ENCODE peak calls at places on chromosomes 1 and 21, in eight cellular contexts. R, H, M, W, Y, J, G and L are unnamed samples.

GRCh38 chr21:37032877-37033471 is 26.5 kb downstream of the RIPPLY3 start:
- DNase-seq in R (no peak), H (peak; percentile 75), M (peak; percentile 67), W (no peak), Y (no peak), J (no peak), G (no peak), L (no peak)

GRCh38 chr1:151259351-151259750 is 4.8 kb downstream of the PSMD4 start:
- DNase-seq in R (no peak), H (no peak), M (no peak), W (no peak), Y (no peak), J (no peak), G (no peak), L (no peak)

GRCh38 chr21:30629173-30629572 is 5.8 kb upstream of the KRTAP20-2 start:
- DNase-seq in R (no peak), H (no peak), M (no peak), W (no peak), Y (no peak), J (no peak), G (no peak), L (no peak)

GRCh38 chr1:47638240-47638639 is 200.4 kb downstream of the FOXD2 start:
- DNase-seq in R (no peak), H (no peak), M (no peak), W (no peak), Y (no peak), J (no peak), G (no peak), L (no peak)

GRCh38 chr1:34870395-34870794 is 10.8 kb upstream of the SMIM12 start:
- DNase-seq in R (no peak), H (no peak), M (no peak), W (no peak), Y (no peak), J (no peak), G (no peak), L (no peak)

GRCh38 chr1:29282924-29283803 is 46.8 kb downstream of the PTPRU start:
- DNase-seq in R (no peak), H (peak; percentile 45), M (no peak), W (peak; percentile 99), Y (no peak), J (no peak), G (no peak), L (no peak)

GRCh38 chr1:52238887-52239707 is 97.2 kb downstream of the ZFYVE9 start:
- DNase-seq in R (no peak), H (peak; percentile 18), M (no peak), W (no peak), Y (no peak), J (no peak), G (no peak), L (no peak)

GRCh38 chr1:157966034-157966671 is 27.3 kb upstream of the KIRREL1 start:
- DNase-seq in R (no peak), H (peak; percentile 83), M (peak; percentile 89), W (peak; percentile 8), Y (no peak), J (no peak), G (no peak), L (no peak)

GRCh38 chr1:155043793-155044192 is 7.3 kb upstream of the ADAM15 start:
- DNase-seq in R (no peak), H (no peak), M (no peak), W (no peak), Y (no peak), J (no peak), G (no peak), L (no peak)

GRCh38 chr21:34558960-34559631 is 47.1 kb upstream of the KCNE1 start:
- DNase-seq in R (no peak), H (peak; percentile 31), M (peak; percentile 88), W (no peak), Y (no peak), J (no peak), G (no peak), L (no peak)

GRCh38 chr1:159429074-159429861 is 2.7 kb upstream of the OR10J4 start:
- DNase-seq in R (no peak), H (peak; percentile 94), M (peak; percentile 96), W (no peak), Y (no peak), J (no peak), G (no peak), L (no peak)

GRCh38 chr1:104921552-104921951 is 1171.9 kb downstream of the AMY1C start:
- DNase-seq in R (no peak), H (no peak), M (peak; percentile 16), W (no peak), Y (no peak), J (no peak), G (no peak), L (no peak)

GRCh38 chr1:14626869-14627607 is 28.6 kb downstream of the KAZN start:
- DNase-seq in R (no peak), H (no peak), M (no peak), W (peak; percentile 48), Y (no peak), J (no peak), G (peak; percentile 57), L (no peak)

GRCh38 chr1:224256642-224257041 is 73.3 kb downstream of the NVL start:
- DNase-seq in R (no peak), H (no peak), M (no peak), W (peak; percentile 78), Y (no peak), J (no peak), G (no peak), L (no peak)

GRCh38 chr1:218866507-218866906 is 307.2 kb upstream of the LYPLAL1 start:
- DNase-seq in R (no peak), H (no peak), M (no peak), W (no peak), Y (no peak), J (no peak), G (no peak), L (no peak)

GRCh38 chr1:151508721-151509292 is 2.4 kb upstream of the CGN start:
- DNase-seq in R (no peak), H (no peak), M (no peak), W (no peak), Y (peak; percentile 62), J (no peak), G (no peak), L (no peak)

GRCh38 chr1:246537887-246538286 is 28.2 kb downstream of the TFB2M start:
- DNase-seq in R (peak; percentile 44), H (no peak), M (no peak), W (no peak), Y (no peak), J (no peak), G (no peak), L (no peak)

GRCh38 chr1:209882286-209882685 is 54.5 kb downstream of the UTP25 start:
- DNase-seq in R (no peak), H (no peak), M (no peak), W (no peak), Y (no peak), J (no peak), G (no peak), L (no peak)

GRCh38 chr1:209880051-209880450 is 52.3 kb downstream of the UTP25 start:
- DNase-seq in R (no peak), H (no peak), M (no peak), W (no peak), Y (no peak), J (no peak), G (no peak), L (no peak)

GRCh38 chr1:209882942-209883340 is 55.1 kb upstream of the SYT14 start:
- DNase-seq in R (no peak), H (no peak), M (no peak), W (no peak), Y (no peak), J (no peak), G (no peak), L (no peak)

GRCh38 chr1:209879539-209879938 is 51.8 kb downstream of the UTP25 start:
- DNase-seq in R (no peak), H (peak; percentile 54), M (peak; percentile 56), W (no peak), Y (no peak), J (no peak), G (no peak), L (no peak)

GRCh38 chr1:209881271-209882018 is 53.7 kb downstream of the UTP25 start:
- DNase-seq in R (no peak), H (no peak), M (no peak), W (no peak), Y (no peak), J (no peak), G (no peak), L (no peak)
- TF ChIP-seq CTCF in R (no peak), H (no peak), M (no peak), W (no peak), Y (no peak), J (no peak), G (no peak), L (no peak)

GRCh38 chr1:208233978-208234377 is 10.2 kb downstream of the PLXNA2 start:
- DNase-seq in R (no peak), H (no peak), M (no peak), W (no peak), Y (no peak), J (no peak), G (no peak), L (no peak)

GRCh38 chr1:208235983-208236761 is 8.0 kb downstream of the PLXNA2 start:
- DNase-seq in R (no peak), H (peak; percentile 47), M (peak; percentile 76), W (no peak), Y (no peak), J (no peak), G (peak; percentile 58), L (no peak)

GRCh38 chr1:208237241-208237640 is 6.9 kb downstream of the PLXNA2 start:
- DNase-seq in R (no peak), H (no peak), M (no peak), W (no peak), Y (no peak), J (no peak), G (no peak), L (no peak)

GRCh38 chr1:208234721-208235120 is 9.5 kb downstream of the PLXNA2 start:
- DNase-seq in R (no peak), H (no peak), M (no peak), W (no peak), Y (no peak), J (no peak), G (no peak), L (no peak)

GRCh38 chr1:208235356-208235982 is 8.7 kb downstream of the PLXNA2 start:
- DNase-seq in R (no peak), H (no peak), M (no peak), W (no peak), Y (no peak), J (no peak), G (no peak), L (no peak)
- TF ChIP-seq CTCF in R (no peak), H (no peak), M (no peak), W (no peak), Y (no peak), J (no peak), G (no peak), L (no peak)

DNA sequence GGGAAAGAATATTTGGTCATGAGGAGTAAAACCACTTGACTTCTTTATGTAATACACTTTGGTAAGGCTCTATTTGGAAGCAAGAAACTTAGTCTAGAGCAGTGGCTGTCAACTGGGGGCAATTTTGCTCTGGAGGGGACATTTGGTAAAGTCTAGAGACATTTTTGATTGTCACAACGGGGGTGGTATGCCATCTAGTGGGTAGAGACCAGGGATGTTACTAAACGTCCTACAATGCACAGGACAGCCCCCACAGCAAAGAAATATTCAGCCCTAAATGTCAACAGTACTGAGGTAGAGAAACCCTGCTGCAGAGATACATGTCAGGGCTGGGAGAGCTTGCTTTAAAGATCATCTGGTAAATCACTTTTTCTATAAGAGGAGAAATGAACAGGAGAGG is 13.5 kb downstream of the FUCA1 start:
- DNase-seq in R (no peak), H (peak; percentile 8), M (no peak), W (peak; percentile 10), Y (no peak), J (no peak), G (no peak), L (no peak)
- TF ChIP-seq CTCF in R (no peak), H (peak; percentile 23), M (peak; percentile 16), W (peak; percentile 57), Y (no peak), J (no peak), G (peak; percentile 49), L (no peak)

GRCh38 chr21:27250386-27250785 is 283.5 kb upstream of the ADAMTS5 start:
- DNase-seq in R (no peak), H (no peak), M (no peak), W (no peak), Y (no peak), J (no peak), G (no peak), L (no peak)
- TF ChIP-seq CTCF in R (no peak), H (no peak), M (no peak), W (no peak), Y (no peak), J (no peak), G (no peak), L (no peak)